ENCODE peak calls at places on chromosome 3, in seven cellular contexts. D is NCI-H2029 treated with DMSO at 0.1 percent for 48 hours; K is stimulated activated CD4-positive, alpha-beta T cell treated with anti-CD3 and anti-CD28 coated beads, Interleukin-2, amount 100 ng/mL, for 4 hours; V is DMS53; U is HFF-Myc; S is putamen; F is CD4-positive, alpha-beta memory T cell. E is an unnamed sample.

GRCh38 chr3:136898954-136899353 is 36.9 kb downstream of the NCK1 start:
- DNase-seq in K (no peak), S (no peak), V (no peak), F (no peak), U (no peak), D (no peak), E (peak)

GRCh38 chr3:143535994-143536784 is 312.1 kb downstream of the SLC9A9 start:
- DNase-seq in K (no peak), F (no peak), D (no peak), V (no peak), U (no peak), S (no peak), E (no peak)

GRCh38 chr3:90184861-90185260 is 1077.4 kb downstream of the EPHA3 start:
- DNase-seq in F (no peak), D (no peak), K (no peak), V (no peak), S (no peak), U (no peak), E (peak)

GRCh38 chr3:196868297-196868661 is 559 bp downstream of the SENP5 start:
- DNase-seq in S (peak), F (peak), V (peak), K (no peak), U (no peak), D (no peak), E (peak)

GRCh38 chr3:133837487-133838295 is 32.1 kb downstream of the SRPRB start:
- DNase-seq in F (no peak), K (no peak), D (no peak), U (no peak), V (no peak), S (no peak), E (no peak)

GRCh38 chr3:47847256-47847655 is 44.3 kb downstream of the DHX30 start:
- DNase-seq in V (no peak), F (no peak), K (no peak), D (no peak), S (no peak), U (no peak), E (no peak)

GRCh38 chr3:55327131-55327920 is 159.8 kb downstream of the WNT5A start:
- DNase-seq in V (peak), S (no peak), D (no peak), F (no peak), K (no peak), U (peak), E (peak)

GRCh38 chr3:55534876-55535275 is 47.8 kb upstream of the WNT5A start:
- DNase-seq in U (no peak), D (no peak), S (no peak), F (no peak), V (peak), K (no peak), E (no peak)

GRCh38 chr3:99869621-99870020 is 52.0 kb downstream of the CMSS1 start:
- DNase-seq in V (no peak), K (no peak), F (no peak), D (no peak), S (no peak), U (no peak), E (no peak)

GRCh38 chr3:47984089-47984759 is 32.0 kb downstream of the MAP4 start:
- DNase-seq in F (no peak), U (peak), K (no peak), D (no peak), S (peak), V (no peak), E (peak)

GRCh38 chr3:15015456-15015855 is 49.7 kb downstream of the MRPS25 start:
- DNase-seq in K (no peak), F (no peak), S (no peak), U (no peak), D (no peak), V (no peak), E (no peak)

GRCh38 chr3:107818025-107818424 is 272.8 kb downstream of the CD47 start:
- DNase-seq in F (no peak), K (no peak), V (no peak), D (no peak), S (no peak), U (no peak), E (no peak)

GRCh38 chr3:197420115-197420514 is 121.7 kb upstream of the DLG1 start:
- DNase-seq in K (no peak), D (no peak), S (peak), F (no peak), U (no peak), V (no peak), E (peak)

GRCh38 chr3:3038201-3038991 is 71.8 kb downstream of the IL5RA start:
- DNase-seq in U (no peak), F (no peak), V (no peak), K (no peak), D (no peak), S (no peak), E (no peak)

GRCh38 chr3:66413151-66413751 is 87.6 kb downstream of the LRIG1 start:
- DNase-seq in V (no peak), S (no peak), K (no peak), U (peak), D (no peak), F (no peak), E (peak)

GRCh38 chr3:184352149-184352785 is 9.1 kb downstream of the CLCN2 start:
- DNase-seq in D (no peak), F (no peak), V (no peak), S (no peak), U (no peak), K (no peak), E (no peak)

GRCh38 chr3:2579206-2579605 is 480.5 kb downstream of the CNTN4 start:
- DNase-seq in V (peak), S (no peak), U (no peak), K (no peak), F (no peak), D (no peak), E (no peak)

GRCh38 chr3:146160964-146161724 is at the start of gene PLOD2:
- DNase-seq in D (no peak), S (peak), U (no peak), F (no peak), V (peak), K (no peak), E (peak)

GRCh38 chr3:170368921-170369320 is 11.4 kb downstream of the SKIL start:
- DNase-seq in V (peak), U (no peak), K (no peak), F (no peak), S (no peak), D (no peak), E (no peak)

GRCh38 chr3:133488785-133489367 is 84.6 kb upstream of the CDV3 start:
- DNase-seq in D (no peak), F (no peak), S (no peak), K (no peak), V (peak), U (peak), E (peak)

GRCh38 chr3:414063-414462 is 217.5 kb downstream of the CHL1 start:
- DNase-seq in S (no peak), F (no peak), D (no peak), K (no peak), U (no peak), V (peak), E (peak)

GRCh38 chr3:126908752-126909275 is 74.1 kb upstream of the PLXNA1 start:
- DNase-seq in D (no peak), U (no peak), F (no peak), V (no peak), K (no peak), S (no peak), E (no peak)

GRCh38 chr3:141056716-141057115 is 5.6 kb downstream of the SPSB4 start:
- DNase-seq in D (no peak), K (no peak), S (peak), U (no peak), V (peak), F (no peak), E (no peak)

GRCh38 chr3:127289646-127290575 is 2.1 kb upstream of the PRR20G start:
- DNase-seq in V (no peak), F (no peak), K (no peak), S (no peak), D (no peak), U (peak), E (no peak)

GRCh38 chr3:197700095-197700494 is 36.6 kb downstream of the RUBCN start:
- DNase-seq in D (no peak), S (no peak), U (no peak), V (no peak), K (no peak), F (no peak), E (no peak)